ENCODE peak calls at places on chromosomes 11 and 22, in five cellular contexts. Q is transverse colon, N is AG10803, E is WTC11, J is progenitor cell of endocrine pancreas. B is an unnamed sample.

GRCh38 chr11:12187399-12187798 is 77.0 kb downstream of the MICAL2 start:
- DNase-seq in N (no peak), J (no peak), E (no peak), Q (no peak), B (no peak)

GRCh38 chr11:98955551-98955950 is 65.2 kb upstream of the CNTN5 start:
- DNase-seq in E (no peak), J (no peak), Q (no peak), N (no peak), B (no peak)

GRCh38 chr11:46382644-46383403 is 1.4 kb downstream of the MDK start:
- DNase-seq in J (no peak), Q (no peak), N (peak), E (peak), B (peak)

GRCh38 chr11:64602466-64603070 is 11.5 kb downstream of the SLC22A12 start:
- DNase-seq in N (no peak), E (no peak), Q (no peak), J (no peak), B (no peak)

GRCh38 chr11:105298630-105299029 is 159.1 kb upstream of the CARD18 start:
- DNase-seq in N (no peak), J (no peak), Q (no peak), E (no peak), B (no peak)

GRCh38 chr11:2212411-2213251 is 41.0 kb upstream of the TH start:
- DNase-seq in N (no peak), J (peak), E (no peak), Q (no peak), B (no peak)

GRCh38 chr11:1675536-1676253 is 21.3 kb upstream of the KRTAP5-6 start:
- DNase-seq in J (no peak), E (no peak), Q (no peak), N (no peak), B (no peak)

GRCh38 chr22:24333301-24333700 is 62.7 kb downstream of the SPECC1L start:
- DNase-seq in Q (no peak), J (no peak), N (peak), E (no peak), B (no peak)

GRCh38 chr22:27144345-27144744 is 487.0 kb downstream of the MIAT start:
- DNase-seq in Q (no peak), N (peak), J (no peak), E (no peak), B (no peak)

GRCh38 chr11:75639752-75640151 is 29.1 kb downstream of the MAP6 start:
- DNase-seq in N (peak), J (no peak), Q (peak), E (no peak), B (no peak)

GRCh38 chr11:15937601-15938361 is 418.6 kb downstream of the SOX6 start:
- DNase-seq in N (no peak), Q (no peak), J (no peak), E (no peak), B (no peak)

GRCh38 chr22:35664955-35665577 is 16.8 kb downstream of the APOL6 start:
- DNase-seq in N (no peak), Q (no peak), E (no peak), J (no peak), B (no peak)

GRCh38 chr11:9615031-9615451 is 41.6 kb downstream of the WEE1 start:
- DNase-seq in J (no peak), Q (no peak), N (peak), E (no peak), B (no peak)

GRCh38 chr11:31651822-31652221 is 142.3 kb downstream of the ELP4 start:
- DNase-seq in Q (no peak), N (no peak), E (no peak), J (no peak), B (no peak)

GRCh38 chr11:64598106-64598796 is 7.2 kb downstream of the SLC22A12 start:
- DNase-seq in J (no peak), E (no peak), N (no peak), Q (no peak), B (no peak)

GRCh38 chr11:126403039-126403438 is 47.6 kb downstream of the ST3GAL4 start:
- DNase-seq in N (no peak), E (no peak), J (no peak), Q (peak), B (no peak)

GRCh38 chr11:7874061-7874460 is 57.0 kb downstream of the OR10A6 start:
- DNase-seq in J (no peak), N (no peak), Q (no peak), E (no peak), B (no peak)

GRCh38 chr11:2091112-2091746 is 48.0 kb downstream of the IGF2 start:
- DNase-seq in Q (no peak), E (no peak), J (no peak), N (no peak), B (no peak)

GRCh38 chr11:76838422-76839068 is 22.2 kb upstream of the ACER3 start:
- DNase-seq in N (no peak), J (no peak), E (peak), Q (no peak), B (peak)

GRCh38 chr11:117868815-117869642 is 7.4 kb downstream of the FXYD6 start:
- DNase-seq in N (no peak), Q (no peak), J (no peak), E (no peak), B (no peak)

GRCh38 chr11:3969613-3970012 is 114.1 kb downstream of the STIM1 start:
- DNase-seq in N (no peak), Q (no peak), J (no peak), E (no peak), B (no peak)

GRCh38 chr11:69866648-69867047 is 47.4 kb upstream of the FGF3 start:
- DNase-seq in J (no peak), Q (no peak), E (no peak), N (no peak), B (no peak)

GRCh38 chr11:61892085-61892370 is 683 bp upstream of the FADS3 start:
- DNase-seq in N (no peak), J (no peak), Q (no peak), E (no peak), B (no peak)
- TF ChIP-seq CTCF in N (no peak), J (no peak), Q (no peak), E (no peak), B (no peak)

GRCh38 chr22:19941365-19942070 is at the start of the genes COMT and TXNRD2:
- DNase-seq in Q (peak), E (peak), N (peak), J (peak), B (peak)

GRCh38 chr22:19942886-19943664 is 1.5 kb upstream of the TXNRD2 start:
- DNase-seq in E (no peak), J (no peak), Q (no peak), N (peak), B (no peak)

GRCh38 chr22:19942071-19942885 is 660 bp upstream of the TXNRD2 start:
- DNase-seq in J (no peak), Q (no peak), E (no peak), N (peak), B (no peak)

GRCh38 chr22:19940536-19941364 is 822 bp upstream of the COMT start:
- DNase-seq in E (no peak), Q (no peak), J (no peak), N (no peak), B (no peak)

DNA sequence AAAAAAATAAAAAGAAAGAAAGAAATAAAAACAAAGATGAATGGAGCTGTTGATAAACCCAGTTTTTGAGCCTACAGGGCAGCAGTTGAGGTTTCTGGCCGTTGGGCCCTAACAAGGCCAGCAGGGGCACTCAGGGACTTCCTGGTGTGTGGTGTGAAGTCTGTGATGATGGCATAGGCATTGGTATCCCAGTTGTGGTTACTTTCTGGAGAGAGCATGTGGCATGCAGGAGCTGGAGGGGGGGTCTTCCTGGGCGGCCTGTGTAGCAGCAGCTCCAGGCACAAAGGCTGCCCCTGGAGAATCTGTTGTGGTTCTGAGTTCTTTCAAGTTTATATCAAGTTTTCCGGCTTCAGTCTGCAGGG is 2.0 kb upstream of the TXNRD2 start:
- DNase-seq in N (peak), E (no peak), J (no peak), Q (no peak), B (no peak)
- TF ChIP-seq CTCF in N (peak), E (no peak), J (no peak), Q (no peak), B (no peak)

GRCh38 chr22:50303848-50304527 is 3.5 kb downstream of the PLXNB2 start:
- DNase-seq in N (no peak), Q (peak), E (peak), J (no peak), B (no peak)
- TF ChIP-seq CTCF in N (no peak), Q (peak), E (no peak), J (no peak), B (no peak)

GRCh38 chr22:20016734-20017621 is at the start of gene ARVCF:
- DNase-seq in J (peak), Q (peak), E (peak), N (peak), B (peak)
- TF ChIP-seq CTCF in J (peak), Q (peak), E (no peak), N (no peak), B (no peak)

GRCh38 chr22:50269573-50270301 is 443 bp downstream of the MAPK11 start:
- DNase-seq in Q (no peak), E (peak), N (peak), J (no peak), B (no peak)

GRCh38 chr22:50266994-50267393 is 3.2 kb downstream of the MAPK11 start:
- DNase-seq in J (no peak), Q (no peak), N (no peak), E (no peak), B (no peak)

GRCh38 chr22:50270302-50271010 is at the start of gene MAPK11:
- DNase-seq in E (peak), Q (peak), N (peak), J (peak), B (peak)

GRCh38 chr22:50268655-50269113 is 1.5 kb downstream of the MAPK11 start:
- DNase-seq in N (no peak), E (no peak), Q (peak), J (no peak), B (no peak)

GRCh38 chr22:50267591-50268390 is 2.4 kb downstream of the MAPK11 start:
- DNase-seq in J (no peak), Q (peak), N (peak), E (peak), B (peak)
- TF ChIP-seq CTCF in J (peak), Q (no peak), N (peak), E (no peak), B (no peak)

DNA sequence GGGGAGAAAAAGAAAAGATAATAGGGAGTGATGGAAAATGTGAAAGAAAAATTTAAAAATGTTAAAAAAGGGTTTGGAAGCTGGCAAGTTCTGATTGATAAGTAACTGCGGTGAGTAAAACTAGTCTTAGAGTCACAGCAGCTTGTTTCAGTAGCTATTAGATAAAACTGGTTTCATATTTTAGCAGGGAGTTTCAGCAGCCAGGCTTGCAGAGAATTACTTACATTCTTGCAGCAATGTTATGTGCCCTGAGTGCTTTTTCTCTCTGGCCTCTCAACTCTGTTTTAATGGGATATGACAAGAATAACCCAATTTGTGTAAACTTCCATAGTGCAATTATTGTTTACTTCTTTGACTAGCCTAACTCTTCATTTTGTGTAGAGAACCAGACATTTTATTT is 33.6 kb downstream of the PPME1 start:
- DNase-seq in Q (no peak), N (no peak), J (no peak), E (no peak), B (no peak)
- TF ChIP-seq CTCF in Q (no peak), N (no peak), J (no peak), E (no peak), B (no peak)

DNA sequence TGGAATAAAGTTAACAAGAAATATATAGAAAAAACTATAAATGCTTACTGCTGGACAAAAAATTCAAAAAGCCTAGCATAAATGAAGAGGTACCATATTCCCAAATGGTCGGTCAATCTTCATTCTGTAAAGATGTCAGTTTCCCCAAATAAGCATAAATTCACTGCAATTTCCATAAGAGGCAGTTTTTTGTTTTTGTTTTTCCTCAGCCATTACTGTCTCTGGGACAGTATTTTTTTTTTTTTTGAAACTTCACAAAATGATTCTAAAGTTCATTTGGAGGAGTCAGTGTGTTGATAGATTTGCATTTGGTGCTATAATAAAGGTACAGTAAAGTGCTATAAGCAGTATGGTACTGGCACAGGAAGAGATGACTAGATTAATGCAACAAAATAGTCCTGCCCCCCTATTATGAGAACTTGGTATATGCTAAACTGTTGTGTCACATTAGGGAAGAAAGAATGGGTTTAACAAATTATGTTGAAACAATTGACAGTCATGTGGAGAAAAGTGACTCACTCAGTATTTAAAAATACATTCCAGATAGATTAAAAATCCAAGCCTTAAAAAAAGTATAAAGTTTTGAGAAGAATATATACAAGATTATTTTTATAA is 2.5 kb upstream of the FTH1 start:
- DNase-seq in N (peak), Q (no peak), J (no peak), E (no peak), B (no peak)
- TF ChIP-seq CTCF in N (no peak), Q (no peak), J (no peak), E (no peak), B (no peak)

B was measured in endothelial cell.